ENCODE peak calls at places on chromosomes 5 and 9, in four cellular contexts. M is HepG2, V is K562, B is SK-N-SH. O is an unnamed sample.
A peak's percentile ranks its signal among the peaks of the same experiment; 100 is the strongest.

GRCh38 chr5:124996764-124997077 is 250.3 kb upstream of the ZNF608 start:
- DNase-seq in B (no peak), M (no peak), V (no peak), O (no peak)

GRCh38 chr5:36422957-36423356 is 121.3 kb upstream of the RANBP3L start:
- DNase-seq in B (no peak), M (no peak), V (no peak), O (no peak)

GRCh38 chr9:134225186-134225585 is 60.8 kb upstream of the RNU6ATAC start:
- DNase-seq in V (no peak), M (no peak), B (no peak), O (no peak)

GRCh38 chr9:135388530-135388929 is 91.1 kb upstream of the PPP1R26 start:
- DNase-seq in V (no peak), B (no peak), M (no peak), O (no peak)

GRCh38 chr5:124963236-124963929 is 216.9 kb upstream of the ZNF608 start:
- DNase-seq in V (no peak), M (peak; percentile 2), B (no peak), O (no peak)

GRCh38 chr9:28720746-28721145 is 1147.5 kb upstream of the C9orf72 start:
- DNase-seq in V (no peak), B (no peak), M (no peak), O (no peak)

GRCh38 chr5:60366489-60366888 is 333.5 kb downstream of the DEPDC1B start:
- DNase-seq in V (no peak), B (no peak), M (no peak), O (no peak)

GRCh38 chr9:128259156-128259555 is 16.7 kb downstream of the GOLGA2 start:
- DNase-seq in B (no peak), M (no peak), V (no peak), O (no peak)

GRCh38 chr9:14924821-14925220 is 14.6 kb upstream of the FREM1 start:
- DNase-seq in M (peak; percentile 16), V (no peak), B (no peak), O (no peak)

GRCh38 chr5:178108966-178109365 is 4.4 kb upstream of the N4BP3 start:
- DNase-seq in M (no peak), V (no peak), B (no peak), O (no peak)

GRCh38 chr5:27276119-27276518 is 237.7 kb upstream of the CDH9 start:
- DNase-seq in V (no peak), B (no peak), M (no peak), O (no peak)

GRCh38 chr5:93378073-93378472 is 202.9 kb downstream of the NR2F1-AS1 start:
- DNase-seq in V (no peak), B (no peak), M (no peak), O (no peak)

GRCh38 chr5:173065155-173065554 is 9.0 kb downstream of the CREBRF start:
- DNase-seq in B (no peak), V (no peak), M (no peak), O (no peak)
- TF ChIP-seq REST in B (no peak), V (no peak), M (no peak), O (no peak)

DNA sequence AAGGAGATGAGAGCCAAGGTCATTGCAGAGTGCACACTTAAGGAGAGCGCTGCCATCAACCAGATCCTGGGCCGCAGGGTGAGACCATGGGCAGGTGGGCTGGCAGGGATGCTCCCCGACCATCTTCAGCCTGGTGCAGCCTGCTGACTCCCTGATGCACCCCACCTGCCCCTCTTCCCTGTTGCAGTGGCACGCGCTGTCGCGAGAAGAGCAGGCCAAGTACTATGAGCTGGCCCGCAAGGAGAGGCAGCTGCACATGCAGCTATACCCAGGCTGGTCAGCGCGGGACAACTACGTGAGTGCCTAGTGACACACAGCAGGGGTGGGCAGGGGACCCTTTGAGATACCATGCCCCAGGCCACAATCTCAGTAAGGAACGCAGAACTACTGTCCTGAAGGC is 28.3 kb downstream of the TCF7 start:
- DNase-seq in M (no peak), V (no peak), B (no peak), O (no peak)
- TF ChIP-seq TAF1 in M (no peak), V (no peak), B (no peak), O (no peak)

GRCh38 chr5:58617236-58617635 is 34.4 kb downstream of the RAB3C start:
- DNase-seq in B (no peak), M (no peak), V (no peak), O (no peak)
- TF ChIP-seq REST in B (no peak), M (no peak), V (no peak), O (no peak)

DNA sequence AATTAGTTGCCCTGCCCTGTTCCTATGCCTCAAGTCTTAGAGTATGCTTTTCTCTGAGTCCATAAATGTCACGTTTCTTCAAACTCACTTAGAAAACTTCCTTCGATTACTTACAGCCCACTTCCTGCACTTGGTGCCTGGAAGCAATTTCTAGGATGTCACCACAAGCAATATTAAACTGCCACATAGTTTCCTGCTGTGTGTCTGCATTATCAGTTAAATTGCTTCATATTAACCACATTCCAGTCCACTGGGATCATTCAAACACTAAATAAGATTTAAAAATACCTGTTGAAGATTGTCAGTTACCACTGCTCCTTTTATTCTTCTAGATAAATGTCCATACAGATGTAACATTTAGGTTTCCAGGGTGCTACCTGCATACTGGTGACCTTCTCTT is 4.1 kb downstream of the DENND1A start:
- DNase-seq in V (no peak), B (no peak), M (peak; percentile 20), O (no peak)
- TF ChIP-seq TAF1 in V (no peak), B (no peak), M (no peak), O (no peak)

GRCh38 chr9:4784403-4784802 is 8.3 kb upstream of the RCL1 start:
- DNase-seq in B (no peak), M (no peak), V (no peak), O (no peak)

GRCh38 chr9:4780651-4781050 is 12.1 kb upstream of the RCL1 start:
- DNase-seq in M (no peak), V (no peak), B (no peak), O (no peak)

GRCh38 chr9:4786599-4786998 is 6.1 kb upstream of the RCL1 start:
- DNase-seq in M (no peak), V (no peak), B (no peak), O (no peak)

DNA sequence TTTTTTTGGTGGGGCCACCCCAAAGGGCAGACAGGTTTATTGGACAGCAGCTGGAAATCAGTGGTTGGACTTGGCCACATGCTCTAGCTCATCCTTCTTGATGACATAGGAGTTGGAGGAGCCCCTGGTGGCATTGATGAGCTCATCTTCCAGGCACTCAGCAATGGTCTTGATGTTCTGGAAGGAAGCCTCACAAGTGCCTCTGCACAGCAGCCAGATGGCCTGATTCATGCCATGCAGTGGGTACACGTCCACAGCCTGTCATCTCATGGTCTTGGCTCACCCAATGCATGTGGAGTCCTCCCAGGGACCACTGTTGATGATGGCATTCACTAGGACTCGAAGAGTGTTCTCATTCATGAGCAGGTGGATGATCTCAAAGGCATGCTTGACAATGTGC is 11.3 kb upstream of the RCL1 start:
- DNase-seq in B (no peak), V (no peak), M (no peak), O (no peak)
- TF ChIP-seq REST in B (no peak), V (no peak), M (no peak), O (no peak)

O was measured in GM12878.